ENCODE peak calls at places on chromosomes 6 and 20, in five cellular contexts. R is BJ; F is psoas muscle; B is endothelial cell; E is CD4-positive, alpha-beta T cell. A is an unnamed sample.

GRCh38 chr6:108117427-108118358 is 43.2 kb upstream of the OSTM1 start:
- DNase-seq in E (no peak), R (no peak), B (no peak), F (peak; percentile 57), A (no peak)

GRCh38 chr20:6632187-6632586 is 135.3 kb upstream of the BMP2 start:
- DNase-seq in E (no peak), B (no peak), R (no peak), F (no peak), A (no peak)

GRCh38 chr6:90088009-90088408 is 193.7 kb downstream of the GJA10 start:
- DNase-seq in F (no peak), E (no peak), B (no peak), R (peak; percentile 38), A (no peak)

GRCh38 chr6:140538926-140539325 is 1164.5 kb upstream of the CITED2 start:
- DNase-seq in E (no peak), R (no peak), B (no peak), F (no peak), A (no peak)

GRCh38 chr6:144216668-144217218 is 66.4 kb downstream of the STX11 start:
- DNase-seq in R (no peak), B (no peak), F (peak; percentile 87), E (no peak), A (no peak)

GRCh38 chr6:44486002-44486421 is 98.5 kb downstream of the CDC5L start:
- DNase-seq in B (no peak), F (no peak), E (no peak), R (peak; percentile 43), A (no peak)

GRCh38 chr6:119627908-119628669 is 278.5 kb upstream of the MAN1A1 start:
- DNase-seq in R (no peak), E (no peak), B (no peak), F (no peak), A (no peak)

GRCh38 chr6:55669133-55669532 is 90.1 kb upstream of the HMGCLL1 start:
- DNase-seq in R (no peak), F (no peak), B (no peak), E (no peak), A (no peak)

GRCh38 chr20:50338479-50339195 is 148.0 kb downstream of the CEBPB start:
- DNase-seq in R (no peak), E (peak; percentile 7), F (no peak), B (no peak), A (no peak)
- TF ChIP-seq CTCF in R (no peak), E (no peak), F (no peak), B (no peak), A (no peak)

GRCh38 chr6:63352587-63353281 is 33.0 kb upstream of the LGSN start:
- DNase-seq in E (no peak), F (no peak), R (no peak), B (peak; percentile 15), A (no peak)
- TF ChIP-seq CTCF in E (no peak), F (peak; percentile 62), R (peak; percentile 32), B (no peak), A (no peak)

DNA sequence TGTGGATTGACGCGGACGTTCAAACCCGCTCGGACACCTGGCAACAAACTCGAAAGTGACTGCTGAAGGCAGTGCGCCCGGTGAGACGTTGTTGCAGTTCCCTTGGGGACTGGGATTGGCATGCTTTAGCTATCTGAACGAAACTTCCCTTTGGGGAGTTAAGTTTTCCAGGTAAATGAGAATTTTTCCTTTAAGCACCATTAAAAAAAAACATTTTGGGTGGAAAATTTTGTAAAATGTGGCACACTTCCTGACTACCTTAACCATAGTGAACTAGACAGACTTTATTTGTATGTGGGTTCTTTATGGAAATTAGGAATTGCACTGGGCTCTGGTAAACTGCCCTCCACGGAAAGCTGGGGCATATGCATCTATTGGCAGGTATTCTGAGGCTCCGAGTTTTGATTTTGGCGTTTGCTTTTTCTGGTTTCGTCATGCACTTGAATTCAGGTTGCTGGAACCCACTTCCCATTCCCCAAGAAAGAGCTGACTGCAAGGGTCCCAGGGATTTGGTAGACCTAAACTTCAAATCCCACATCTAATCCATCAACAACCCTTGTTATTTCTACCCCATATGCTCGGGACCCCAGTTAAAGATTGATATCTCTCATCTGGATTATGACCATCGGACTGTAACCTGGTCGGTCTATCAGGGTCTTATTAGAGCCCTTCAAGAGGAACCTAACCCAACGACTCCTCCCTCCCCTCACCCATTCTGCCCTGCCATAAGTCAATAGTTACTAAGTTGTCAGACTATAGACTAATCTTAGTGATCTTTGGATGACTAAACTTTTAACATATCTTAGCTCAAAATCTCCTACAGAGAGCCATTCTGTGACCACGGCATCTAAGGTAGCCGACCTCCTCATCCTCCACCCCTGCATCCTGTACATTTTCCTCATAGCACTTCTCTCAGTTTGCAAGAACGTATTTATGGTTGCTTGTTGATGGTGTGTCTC is 800 bp upstream of the DYNLT1 start:
- DNase-seq in B (no peak), F (no peak), R (no peak), E (no peak), A (peak; percentile 22)
- TF ChIP-seq CTCF in B (no peak), F (no peak), R (no peak), E (no peak), A (no peak)

GRCh38 chr20:44166008-44166407 is 21.0 kb downstream of the JPH2 start:
- DNase-seq in B (no peak), R (no peak), F (no peak), E (no peak), A (no peak)

GRCh38 chr20:44171775-44172571 is 15.0 kb downstream of the JPH2 start:
- DNase-seq in F (no peak), R (no peak), B (no peak), E (no peak), A (no peak)

GRCh38 chr20:44167736-44168135 is 19.3 kb downstream of the JPH2 start:
- DNase-seq in R (no peak), E (no peak), B (no peak), F (no peak), A (no peak)

GRCh38 chr20:44170796-44171410 is 16.1 kb downstream of the JPH2 start:
- DNase-seq in R (no peak), B (no peak), E (no peak), F (no peak), A (no peak)

DNA sequence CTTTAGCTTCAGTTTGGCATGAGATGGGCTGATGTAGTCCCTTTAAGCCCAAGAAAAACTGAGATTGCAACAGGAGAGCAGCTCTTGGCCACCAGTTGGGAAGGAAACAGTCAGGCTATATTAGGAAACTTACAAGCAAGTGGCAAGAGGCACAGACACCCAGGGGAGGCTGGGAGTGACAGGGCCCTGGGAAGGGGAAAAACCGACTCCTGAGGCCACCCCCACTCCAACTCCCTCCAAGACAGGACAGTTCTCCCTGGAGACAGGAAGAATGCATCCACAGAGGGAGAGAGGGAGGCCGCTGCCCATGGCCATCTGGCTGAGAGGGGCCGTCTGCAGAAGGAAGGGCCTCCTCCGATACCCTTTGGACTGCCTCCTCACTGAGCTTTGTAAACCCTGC is 20.5 kb downstream of the JPH2 start:
- DNase-seq in B (no peak), F (peak; percentile 84), R (peak; percentile 30), E (no peak), A (no peak)
- TF ChIP-seq CTCF in B (no peak), F (no peak), R (no peak), E (no peak), A (no peak)

GRCh38 chr6:152164957-152165356 is 357.5 kb downstream of the ESR1 start:
- DNase-seq in B (no peak), F (no peak), R (no peak), E (no peak), A (no peak)
- TF ChIP-seq CTCF in B (no peak), F (peak; percentile 8), R (no peak), E (no peak), A (no peak)

GRCh38 chr20:45892049-45892816 is 1.1 kb downstream of the CTSA start:
- DNase-seq in B (no peak), R (no peak), F (no peak), E (no peak), A (no peak)
- TF ChIP-seq CTCF in B (no peak), R (peak; percentile 43), F (no peak), E (no peak), A (no peak)

GRCh38 chr6:137040393-137040792 is 4.4 kb downstream of the IL20RA start:
- DNase-seq in B (no peak), F (no peak), R (no peak), E (no peak), A (no peak)
- TF ChIP-seq CTCF in B (peak; percentile 39), F (no peak), R (no peak), E (no peak), A (no peak)

DNA sequence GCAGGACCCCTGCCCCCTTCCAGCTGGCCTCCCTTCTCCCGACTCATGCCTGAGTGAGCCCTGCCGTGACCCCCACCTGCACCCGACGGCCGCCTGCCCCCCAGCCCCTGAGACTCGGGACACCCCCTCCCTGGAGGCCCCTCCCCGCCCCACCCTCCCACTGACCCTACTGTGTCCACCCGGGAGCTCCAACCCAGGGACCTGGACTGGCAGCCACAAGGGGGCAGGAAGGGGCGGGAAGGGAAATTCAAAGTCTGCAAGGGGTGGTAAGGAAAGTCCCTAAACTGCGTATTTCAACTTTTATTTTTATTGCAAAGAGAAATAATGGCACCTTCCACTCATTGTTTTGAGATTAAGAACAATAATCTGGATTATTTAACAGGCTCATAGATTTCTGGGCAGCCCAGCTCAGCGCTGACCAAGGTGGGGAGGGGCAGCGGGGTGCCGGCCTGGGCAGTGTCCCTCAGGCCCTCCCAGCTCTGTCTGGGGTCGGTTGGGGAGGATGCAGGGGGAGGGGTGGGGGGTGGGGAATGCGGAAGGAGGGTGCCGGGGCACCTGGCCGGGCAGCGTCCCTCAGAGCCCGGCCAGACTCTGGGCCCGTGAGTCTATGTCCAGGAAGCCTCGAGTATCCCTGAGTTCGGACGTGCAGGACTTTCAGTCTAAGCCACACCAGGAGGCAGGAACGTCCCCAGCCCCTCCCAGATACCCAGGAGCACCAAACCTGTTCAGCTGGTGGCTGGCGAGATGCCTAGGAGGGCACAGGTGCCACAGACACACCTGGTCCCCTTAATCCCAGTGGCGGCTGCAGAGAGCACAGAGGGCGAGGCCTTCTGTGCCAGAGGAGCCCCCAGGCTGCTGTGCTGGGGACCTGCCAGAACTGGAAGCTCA is 1.3 kb upstream of the PTK6 start:
- DNase-seq in E (no peak), R (no peak), F (no peak), B (peak; percentile 61), A (no peak)
- TF ChIP-seq CTCF in E (peak; percentile 42), R (no peak), F (no peak), B (peak; percentile 46), A (no peak)

GRCh38 chr6:114323784-114324183 is 19.0 kb downstream of the HS3ST5 start:
- DNase-seq in R (no peak), E (no peak), F (no peak), B (no peak), A (no peak)

GRCh38 chr6:114327074-114327473 is 15.7 kb downstream of the HS3ST5 start:
- DNase-seq in F (no peak), B (no peak), R (no peak), E (no peak), A (no peak)
- TF ChIP-seq CTCF in F (no peak), B (peak; percentile 14), R (no peak), E (no peak), A (no peak)

A was measured in omental fat pad.